ENCODE peak calls at places on chromosomes 12 and 14, in seven cellular contexts. G is Calu3, E is RPMI7951, J is stomach, X is cardiac fibroblast, D is LoVo, Z is DMS 273 treated with DMSO at 0.1 percent for 48 hours. H is an unnamed sample.

GRCh38 chr12:106132175-106133135 is 6.3 kb downstream of the NUAK1 start:
- DNase-seq in X (no peak), Z (no peak), G (no peak), E (no peak), D (no peak), J (no peak), H (no peak)

GRCh38 chr12:42332301-42332894 is 6.4 kb downstream of the PPHLN1 start:
- DNase-seq in X (peak; percentile 67), J (no peak), D (peak; percentile 44), G (peak; percentile 17), Z (no peak), E (peak; percentile 33), H (no peak)

GRCh38 chr14:106850913-106851825 is 1324.8 kb downstream of the TMEM121 start:
- DNase-seq in E (no peak), J (no peak), G (no peak), D (no peak), Z (no peak), X (no peak), H (no peak)

GRCh38 chr14:31935406-31935805 is 141.7 kb upstream of the ARHGAP5 start:
- DNase-seq in E (no peak), G (no peak), D (peak; percentile 34), Z (no peak), X (no peak), J (no peak), H (no peak)

GRCh38 chr14:91184559-91184958 is 59.9 kb downstream of the GPR68 start:
- DNase-seq in X (no peak), D (no peak), Z (no peak), G (no peak), J (no peak), E (no peak), H (no peak)

GRCh38 chr14:66070542-66071319 is 415.4 kb upstream of the CCDC196 start:
- DNase-seq in Z (no peak), J (peak; percentile 62), G (peak; percentile 76), D (peak; percentile 23), X (peak; percentile 35), E (peak; percentile 9), H (peak; percentile 0)

GRCh38 chr14:68695326-68695768 is 97.5 kb downstream of the ZFP36L1 start:
- DNase-seq in D (peak; percentile 65), E (peak; percentile 100), Z (no peak), J (no peak), G (peak; percentile 37), X (peak; percentile 98), H (peak; percentile 69)

GRCh38 chr14:89445252-89445973 is 28.4 kb upstream of the FOXN3 start:
- DNase-seq in X (no peak), Z (no peak), G (no peak), D (no peak), J (no peak), E (no peak), H (no peak)

GRCh38 chr12:71159260-71159659 is 1.5 kb upstream of the TSPAN8 start:
- DNase-seq in G (no peak), D (peak; percentile 51), X (no peak), J (no peak), E (no peak), Z (no peak), H (no peak)

GRCh38 chr14:74912801-74913200 is 10.3 kb downstream of the RPS6KL1 start:
- DNase-seq in E (no peak), D (no peak), J (no peak), X (no peak), Z (no peak), G (no peak), H (no peak)

GRCh38 chr14:91264151-91265150 is 19.9 kb upstream of the GPR68 start:
- DNase-seq in J (peak; percentile 57), Z (no peak), G (peak; percentile 16), X (no peak), D (no peak), E (no peak), H (no peak)

GRCh38 chr14:80324649-80325048 is 113.3 kb upstream of the DIO2 start:
- DNase-seq in G (no peak), Z (no peak), E (no peak), J (no peak), D (no peak), X (no peak), H (no peak)

GRCh38 chr12:120581998-120582397 is 796 bp upstream of the POP5 start:
- DNase-seq in D (no peak), J (no peak), E (peak; percentile 24), X (no peak), Z (no peak), G (no peak), H (no peak)

GRCh38 chr12:130438711-130439110 is 101.0 kb downstream of the PIWIL1 start:
- DNase-seq in G (no peak), D (no peak), E (no peak), J (no peak), Z (no peak), X (no peak), H (no peak)

GRCh38 chr14:22381751-22382150 is 207.3 kb downstream of the DAD1 start:
- DNase-seq in D (no peak), J (no peak), X (no peak), G (no peak), Z (no peak), E (no peak), H (no peak)

GRCh38 chr14:72631401-72631800 is 262.5 kb downstream of the DPF3 start:
- DNase-seq in J (no peak), X (no peak), Z (no peak), D (no peak), G (no peak), E (no peak), H (no peak)

GRCh38 chr12:103462675-103463074 is 33.1 kb downstream of the C12orf42 start:
- DNase-seq in G (no peak), D (no peak), E (no peak), X (no peak), J (no peak), Z (no peak), H (no peak)

GRCh38 chr14:71380271-71380670 is 473.0 kb downstream of the PCNX1 start:
- DNase-seq in E (peak; percentile 54), Z (no peak), X (peak; percentile 94), J (no peak), D (no peak), G (no peak), H (peak; percentile 39)

GRCh38 chr14:100381386-100382105 is 58.4 kb downstream of the SLC25A47 start:
- DNase-seq in G (no peak), J (no peak), D (no peak), X (no peak), Z (no peak), E (no peak), H (no peak)

GRCh38 chr14:32022525-32022924 is 54.6 kb upstream of the ARHGAP5 start:
- DNase-seq in E (no peak), D (no peak), X (no peak), G (no peak), J (no peak), Z (no peak), H (no peak)

GRCh38 chr12:104306943-104307654 is 3.6 kb downstream of the EID3 start:
- DNase-seq in G (no peak), J (no peak), E (no peak), X (no peak), Z (no peak), D (no peak), H (peak; percentile 53)

GRCh38 chr12:52980773-52981423 is 25.4 kb upstream of the EIF4B start:
- DNase-seq in J (peak; percentile 93), G (peak; percentile 89), D (peak; percentile 97), Z (peak; percentile 71), X (peak; percentile 94), E (peak; percentile 85), H (no peak)

GRCh38 chr12:67534671-67535070 is 113.9 kb upstream of the DYRK2 start:
- DNase-seq in J (no peak), G (no peak), X (peak; percentile 87), D (peak; percentile 52), E (peak; percentile 86), Z (no peak), H (peak; percentile 66)

GRCh38 chr12:52628111-52628507 is 9.8 kb upstream of the KRT73 start:
- DNase-seq in D (no peak), Z (no peak), G (no peak), X (no peak), J (no peak), E (no peak), H (no peak)

GRCh38 chr12:43057561-43057960 is 468.0 kb upstream of the PRICKLE1 start:
- DNase-seq in D (no peak), G (no peak), X (peak; percentile 11), E (no peak), J (no peak), Z (no peak), H (peak; percentile 47)

GRCh38 chr14:21070083-21070609 is at the start of gene ARHGEF40:
- DNase-seq in J (peak; percentile 74), E (peak; percentile 70), Z (no peak), X (peak; percentile 54), D (peak; percentile 23), G (peak; percentile 65), H (no peak)

GRCh38 chr14:102966256-102966655 is 43.8 kb downstream of the AMN start:
- DNase-seq in D (no peak), J (no peak), X (no peak), G (no peak), Z (no peak), E (no peak), H (no peak)

GRCh38 chr12:80485222-80485987 is 41.4 kb downstream of the PTPRQ start:
- DNase-seq in D (no peak), Z (no peak), G (no peak), X (no peak), E (no peak), J (no peak), H (no peak)

GRCh38 chr14:52781629-52782028 is 9.8 kb downstream of the GNPNAT1 start:
- DNase-seq in D (no peak), E (no peak), X (no peak), Z (no peak), G (no peak), J (no peak), H (no peak)

GRCh38 chr14:55747186-55747585 is 167.2 kb downstream of the KTN1 start:
- DNase-seq in E (no peak), X (no peak), J (no peak), G (no peak), Z (no peak), D (no peak), H (no peak)

GRCh38 chr14:78164226-78164853 is 5.8 kb upstream of the NRXN3 start:
- DNase-seq in E (peak; percentile 4), X (no peak), D (no peak), J (peak; percentile 47), G (peak; percentile 64), Z (no peak), H (no peak)

GRCh38 chr12:110937104-110937641 is 16.8 kb upstream of the MYL2 start:
- DNase-seq in Z (no peak), D (peak; percentile 73), G (peak; percentile 67), X (peak; percentile 42), J (peak; percentile 54), E (peak; percentile 16), H (no peak)

GRCh38 chr14:103629503-103630121 is 601 bp downstream of the KLC1 start:
- DNase-seq in E (peak; percentile 27), G (peak; percentile 50), Z (no peak), X (peak; percentile 15), J (peak; percentile 55), D (no peak), H (no peak)

GRCh38 chr12:12979151-12979550 is 20.9 kb downstream of the HEBP1 start:
- DNase-seq in G (no peak), J (no peak), D (no peak), E (no peak), Z (no peak), X (peak; percentile 84), H (no peak)

GRCh38 chr14:54606631-54607133 is 39.8 kb downstream of the SAMD4A start:
- DNase-seq in E (peak; percentile 85), J (no peak), G (no peak), Z (no peak), X (peak; percentile 63), D (no peak), H (no peak)

H was measured in retinal pigment epithelial cell.